ENCODE peak calls at places on chromosomes 5 and 9, in four cellular contexts. One of them, this sample, is unnamed.

GRCh38 chr5:150625164-150625535 is 15.3 kb upstream of the SYNPO start:
- DNase-seq in neural crest cell: no peak
- DNase-seq in NCI-H1105 treated with DMSO at 0.1 percent for 48 hours: no peak
- DNase-seq in stimulated activated CD4-positive, alpha-beta T cell treated with anti-CD3 and anti-CD28 coated beads, Interleukin-2, amount 100 ng/mL, for 24 hours: no peak
- DNase-seq in this sample: peak

GRCh38 chr5:159972538-159973362 is 36.2 kb upstream of the TTC1 start:
- DNase-seq in neural crest cell: no peak
- DNase-seq in NCI-H1105 treated with DMSO at 0.1 percent for 48 hours: no peak
- DNase-seq in stimulated activated CD4-positive, alpha-beta T cell treated with anti-CD3 and anti-CD28 coated beads, Interleukin-2, amount 100 ng/mL, for 24 hours: no peak
- DNase-seq in this sample: no peak

GRCh38 chr9:136439550-136440408 is at the start of gene INPP5E:
- DNase-seq in neural crest cell: peak
- DNase-seq in NCI-H1105 treated with DMSO at 0.1 percent for 48 hours: peak
- DNase-seq in stimulated activated CD4-positive, alpha-beta T cell treated with anti-CD3 and anti-CD28 coated beads, Interleukin-2, amount 100 ng/mL, for 24 hours: peak
- DNase-seq in this sample: peak

GRCh38 chr5:160159991-160160826 is 41.0 kb upstream of the PWWP2A start:
- DNase-seq in neural crest cell: no peak
- DNase-seq in NCI-H1105 treated with DMSO at 0.1 percent for 48 hours: peak
- DNase-seq in stimulated activated CD4-positive, alpha-beta T cell treated with anti-CD3 and anti-CD28 coated beads, Interleukin-2, amount 100 ng/mL, for 24 hours: no peak
- DNase-seq in this sample: no peak

GRCh38 chr5:158910782-158911692 is 188.7 kb downstream of the EBF1 start:
- DNase-seq in neural crest cell: no peak
- DNase-seq in NCI-H1105 treated with DMSO at 0.1 percent for 48 hours: no peak
- DNase-seq in stimulated activated CD4-positive, alpha-beta T cell treated with anti-CD3 and anti-CD28 coated beads, Interleukin-2, amount 100 ng/mL, for 24 hours: no peak
- DNase-seq in this sample: no peak

GRCh38 chr9:132879443-132880310 is 979 bp downstream of the SPACA9 start:
- DNase-seq in neural crest cell: no peak
- DNase-seq in NCI-H1105 treated with DMSO at 0.1 percent for 48 hours: no peak
- DNase-seq in stimulated activated CD4-positive, alpha-beta T cell treated with anti-CD3 and anti-CD28 coated beads, Interleukin-2, amount 100 ng/mL, for 24 hours: no peak
- DNase-seq in this sample: no peak

GRCh38 chr5:142888469-142889085 is 118.4 kb downstream of the ARHGAP26 start:
- DNase-seq in neural crest cell: peak
- DNase-seq in NCI-H1105 treated with DMSO at 0.1 percent for 48 hours: peak
- DNase-seq in stimulated activated CD4-positive, alpha-beta T cell treated with anti-CD3 and anti-CD28 coated beads, Interleukin-2, amount 100 ng/mL, for 24 hours: no peak
- DNase-seq in this sample: no peak

GRCh38 chr9:133641396-133641655 is 5.2 kb downstream of the DBH start:
- DNase-seq in neural crest cell: no peak
- DNase-seq in NCI-H1105 treated with DMSO at 0.1 percent for 48 hours: no peak
- DNase-seq in stimulated activated CD4-positive, alpha-beta T cell treated with anti-CD3 and anti-CD28 coated beads, Interleukin-2, amount 100 ng/mL, for 24 hours: no peak
- DNase-seq in this sample: no peak

GRCh38 chr9:33620738-33621439 is 96.8 kb downstream of the ANKRD18B start:
- DNase-seq in neural crest cell: no peak
- DNase-seq in NCI-H1105 treated with DMSO at 0.1 percent for 48 hours: peak
- DNase-seq in stimulated activated CD4-positive, alpha-beta T cell treated with anti-CD3 and anti-CD28 coated beads, Interleukin-2, amount 100 ng/mL, for 24 hours: no peak
- DNase-seq in this sample: no peak

GRCh38 chr5:149153751-149154610 is 12.7 kb downstream of the ABLIM3 start:
- DNase-seq in neural crest cell: no peak
- DNase-seq in NCI-H1105 treated with DMSO at 0.1 percent for 48 hours: no peak
- DNase-seq in stimulated activated CD4-positive, alpha-beta T cell treated with anti-CD3 and anti-CD28 coated beads, Interleukin-2, amount 100 ng/mL, for 24 hours: no peak
- DNase-seq in this sample: peak

GRCh38 chr9:93536874-93537273 is 39.5 kb upstream of the PHF2 start:
- DNase-seq in neural crest cell: no peak
- DNase-seq in NCI-H1105 treated with DMSO at 0.1 percent for 48 hours: no peak
- DNase-seq in stimulated activated CD4-positive, alpha-beta T cell treated with anti-CD3 and anti-CD28 coated beads, Interleukin-2, amount 100 ng/mL, for 24 hours: no peak
- DNase-seq in this sample: no peak

GRCh38 chr9:90956026-90956810 is 154.6 kb downstream of the SYK start:
- DNase-seq in neural crest cell: no peak
- DNase-seq in NCI-H1105 treated with DMSO at 0.1 percent for 48 hours: no peak
- DNase-seq in stimulated activated CD4-positive, alpha-beta T cell treated with anti-CD3 and anti-CD28 coated beads, Interleukin-2, amount 100 ng/mL, for 24 hours: no peak
- DNase-seq in this sample: no peak

GRCh38 chr9:99966720-99967119 is 60.3 kb downstream of the STX17 start:
- DNase-seq in neural crest cell: no peak
- DNase-seq in NCI-H1105 treated with DMSO at 0.1 percent for 48 hours: no peak
- DNase-seq in stimulated activated CD4-positive, alpha-beta T cell treated with anti-CD3 and anti-CD28 coated beads, Interleukin-2, amount 100 ng/mL, for 24 hours: no peak
- DNase-seq in this sample: no peak

GRCh38 chr5:143833179-143833578 is 21.2 kb downstream of the HMHB1 start:
- DNase-seq in neural crest cell: no peak
- DNase-seq in NCI-H1105 treated with DMSO at 0.1 percent for 48 hours: no peak
- DNase-seq in stimulated activated CD4-positive, alpha-beta T cell treated with anti-CD3 and anti-CD28 coated beads, Interleukin-2, amount 100 ng/mL, for 24 hours: no peak
- DNase-seq in this sample: no peak

GRCh38 chr5:367358-368130 is 46.0 kb downstream of the AHRR start:
- DNase-seq in neural crest cell: no peak
- DNase-seq in NCI-H1105 treated with DMSO at 0.1 percent for 48 hours: no peak
- DNase-seq in stimulated activated CD4-positive, alpha-beta T cell treated with anti-CD3 and anti-CD28 coated beads, Interleukin-2, amount 100 ng/mL, for 24 hours: no peak
- DNase-seq in this sample: no peak

GRCh38 chr5:31678180-31678579 is 39.2 kb downstream of the PDZD2 start:
- DNase-seq in neural crest cell: no peak
- DNase-seq in NCI-H1105 treated with DMSO at 0.1 percent for 48 hours: no peak
- DNase-seq in stimulated activated CD4-positive, alpha-beta T cell treated with anti-CD3 and anti-CD28 coated beads, Interleukin-2, amount 100 ng/mL, for 24 hours: no peak
- DNase-seq in this sample: no peak

GRCh38 chr5:168696611-168697010 is 117.4 kb upstream of the PANK3 start:
- DNase-seq in neural crest cell: no peak
- DNase-seq in NCI-H1105 treated with DMSO at 0.1 percent for 48 hours: no peak
- DNase-seq in stimulated activated CD4-positive, alpha-beta T cell treated with anti-CD3 and anti-CD28 coated beads, Interleukin-2, amount 100 ng/mL, for 24 hours: no peak
- DNase-seq in this sample: no peak

GRCh38 chr5:108481355-108481931 is 99.5 kb upstream of the FBXL17 start:
- DNase-seq in neural crest cell: no peak
- DNase-seq in NCI-H1105 treated with DMSO at 0.1 percent for 48 hours: peak
- DNase-seq in stimulated activated CD4-positive, alpha-beta T cell treated with anti-CD3 and anti-CD28 coated beads, Interleukin-2, amount 100 ng/mL, for 24 hours: no peak
- DNase-seq in this sample: no peak